ENCODE peak calls at places on chromosomes 11 and 22, in six cellular contexts. G is activated T-cell treated with anti-CD3 and anti-CD28 coated beads for 1 hour; M is activated CD8-positive, alpha-beta memory T cell treated with anti-CD3 and anti-CD28 coated beads for 24 hours; Q is adrenal gland; W is adipocyte; R is fibroblast of the aortic adventitia. J is an unnamed sample.

GRCh38 chr11:75286826-75287465 is 46.4 kb downstream of the TPBGL start:
- DNase-seq in G (no peak), M (no peak), Q (no peak), W (no peak), R (peak; percentile 8), J (no peak)

GRCh38 chr11:107183963-107184362 is 165.7 kb upstream of the GUCY1A2 start:
- DNase-seq in G (no peak), M (no peak), Q (no peak), W (no peak), R (no peak), J (no peak)

GRCh38 chr22:43851058-43851978 is 11.0 kb downstream of the SULT4A1 start:
- DNase-seq in G (no peak), M (no peak), Q (no peak), W (no peak), R (no peak), J (no peak)

GRCh38 chr11:13446444-13446843 is 16.6 kb downstream of the BTBD10 start:
- DNase-seq in G (no peak), M (no peak), Q (no peak), W (peak; percentile 53), R (peak; percentile 47), J (no peak)

GRCh38 chr11:88704505-88704904 is 361.3 kb downstream of the GRM5 start:
- DNase-seq in G (no peak), M (no peak), Q (no peak), W (peak; percentile 16), R (peak; percentile 11), J (no peak)

GRCh38 chr11:36222755-36223635 is 66.2 kb downstream of the COMMD9 start:
- DNase-seq in G (no peak), M (no peak), Q (no peak), W (no peak), R (peak; percentile 22), J (no peak)

GRCh38 chr11:75627879-75628668 is 40.8 kb downstream of the MAP6 start:
- DNase-seq in G (no peak), M (no peak), Q (peak; percentile 92), W (peak; percentile 22), R (peak; percentile 23), J (no peak)

GRCh38 chr11:28539239-28540025 is 431.2 kb downstream of the METTL15 start:
- DNase-seq in G (no peak), M (no peak), Q (no peak), W (no peak), R (no peak), J (no peak)

GRCh38 chr11:95088946-95089619 is 563 bp upstream of the ENDOD1 start:
- DNase-seq in G (no peak), M (no peak), Q (no peak), W (no peak), R (peak; percentile 51), J (no peak)

GRCh38 chr11:126336646-126337045 is 18.8 kb upstream of the ST3GAL4 start:
- DNase-seq in G (no peak), M (no peak), Q (no peak), W (no peak), R (no peak), J (no peak)

GRCh38 chr11:119520400-119520799 is 97.4 kb upstream of the THY1 start:
- DNase-seq in G (no peak), M (no peak), Q (no peak), W (no peak), R (no peak), J (no peak)

GRCh38 chr22:36351921-36352774 is 35.6 kb downstream of the MYH9 start:
- DNase-seq in G (no peak), M (no peak), Q (peak; percentile 66), W (no peak), R (no peak), J (no peak)

GRCh38 chr11:66278396-66279091 is 569 bp downstream of the CNIH2 start:
- DNase-seq in G (no peak), M (no peak), Q (no peak), W (peak; percentile 27), R (no peak), J (no peak)

GRCh38 chr11:38014405-38014804 is 1416.4 kb upstream of the RAG2 start:
- DNase-seq in G (no peak), M (no peak), Q (no peak), W (peak; percentile 57), R (peak; percentile 54), J (peak; percentile 25)

GRCh38 chr11:117439256-117439655 is 111.6 kb downstream of the CEP164 start:
- DNase-seq in G (no peak), M (no peak), Q (no peak), W (no peak), R (no peak), J (no peak)

GRCh38 chr11:60914620-60915249 is 777 bp downstream of the TMEM109 start:
- DNase-seq in G (no peak), M (peak; percentile 79), Q (peak; percentile 38), W (peak; percentile 66), R (peak; percentile 30), J (no peak)

GRCh38 chr22:48745842-48746788 is 1081.6 kb downstream of the BRD1 start:
- DNase-seq in G (no peak), M (peak; percentile 28), Q (no peak), W (no peak), R (no peak), J (no peak)

GRCh38 chr11:78586452-78587046 is 11.9 kb upstream of the NARS2 start:
- DNase-seq in G (no peak), M (no peak), Q (no peak), W (no peak), R (no peak), J (no peak)

GRCh38 chr22:20240900-20241299 is 27.2 kb downstream of the RTN4R start:
- DNase-seq in G (no peak), M (no peak), Q (no peak), W (no peak), R (no peak), J (no peak)

GRCh38 chr22:45888221-45889092 is 88.5 kb downstream of the WNT7B start:
- DNase-seq in G (no peak), M (no peak), Q (no peak), W (no peak), R (no peak), J (no peak)

GRCh38 chr11:2287102-2287501 is 14.6 kb downstream of the C11orf21 start:
- DNase-seq in G (no peak), M (peak; percentile 57), Q (no peak), W (no peak), R (no peak), J (no peak)

GRCh38 chr11:134587345-134587744 is 175.3 kb upstream of the B3GAT1 start:
- DNase-seq in G (no peak), M (no peak), Q (no peak), W (no peak), R (no peak), J (no peak)

GRCh38 chr11:109885006-109885405 is 208.2 kb upstream of the ZC3H12C start:
- DNase-seq in G (no peak), M (no peak), Q (no peak), W (no peak), R (no peak), J (no peak)

GRCh38 chr11:115408036-115408911 is 95.9 kb downstream of the CADM1 start:
- DNase-seq in G (no peak), M (no peak), Q (peak; percentile 10), W (no peak), R (no peak), J (no peak)

GRCh38 chr22:28882545-28882877 is 861 bp upstream of the ZNRF3 start:
- DNase-seq in G (no peak), M (no peak), Q (no peak), W (peak; percentile 32), R (peak; percentile 30), J (peak; percentile 36)

GRCh38 chr11:8102296-8102915 is 21.4 kb downstream of the TUB start:
- DNase-seq in G (no peak), M (peak; percentile 40), Q (no peak), W (no peak), R (no peak), J (peak; percentile 1)

GRCh38 chr11:31246451-31247165 is 122.9 kb downstream of the DCDC1 start:
- DNase-seq in G (no peak), M (no peak), Q (no peak), W (peak; percentile 14), R (peak; percentile 61), J (no peak)